ENCODE peak calls at places on chromosome 22, in five cellular contexts. G, A, F, T and M are unnamed samples.

GRCh38 chr22:40469181-40469580 is 98.8 kb downstream of the SGSM3 start:
- DNase-seq in F (no peak), A (no peak), T (no peak), G (no peak), M (no peak)

GRCh38 chr22:26968873-26969272 is 311.5 kb downstream of the MIAT start:
- DNase-seq in F (no peak), T (no peak), G (no peak), A (no peak), M (no peak)

GRCh38 chr22:22895776-22896445 is 8.3 kb downstream of the IGLL5 start:
- DNase-seq in G (no peak), F (no peak), A (no peak), T (no peak), M (no peak)

GRCh38 chr22:45096256-45096907 is 67.3 kb upstream of the NUP50 start:
- DNase-seq in T (peak), G (no peak), A (peak), F (peak), M (peak)

GRCh38 chr22:28016781-28017557 is 97.9 kb upstream of the PITPNB start:
- DNase-seq in A (peak), F (no peak), T (no peak), G (no peak), M (no peak)

GRCh38 chr22:27372969-27373670 is 428.4 kb downstream of the MN1 start:
- DNase-seq in A (peak), F (no peak), G (no peak), T (no peak), M (no peak)

GRCh38 chr22:50074551-50075042 is 10.6 kb downstream of the MLC1 start:
- DNase-seq in G (no peak), T (no peak), A (no peak), F (no peak), M (no peak)

GRCh38 chr22:29479417-29480261 is at the start of gene NEFH:
- DNase-seq in G (no peak), T (no peak), A (no peak), F (no peak), M (no peak)

GRCh38 chr22:38272373-38273134 is at the start of gene TMEM184B:
- DNase-seq in G (peak), T (peak), A (peak), F (peak), M (no peak)

GRCh38 chr22:49354516-49355205 is 473.0 kb downstream of the BRD1 start:
- DNase-seq in T (no peak), G (no peak), F (no peak), A (no peak), M (no peak)

GRCh38 chr22:35705141-35705540 is 12.5 kb upstream of the APOL5 start:
- DNase-seq in G (no peak), T (peak), A (no peak), F (peak), M (peak)

GRCh38 chr22:17717708-17718107 is 56.6 kb downstream of the BID start:
- DNase-seq in T (no peak), F (peak), A (no peak), G (no peak), M (no peak)

GRCh38 chr22:44200855-44201550 is 20.3 kb downstream of the PARVG start:
- DNase-seq in T (no peak), G (no peak), A (no peak), F (no peak), M (no peak)

GRCh38 chr22:23029521-23030228 is 40.6 kb upstream of the GNAZ start:
- DNase-seq in F (no peak), G (no peak), A (no peak), T (no peak), M (no peak)

GRCh38 chr22:23098718-23099524 is 28.6 kb downstream of the GNAZ start:
- DNase-seq in G (no peak), A (peak), T (no peak), F (no peak), M (no peak)

GRCh38 chr22:41779889-41780505 is 20.5 kb upstream of the CCDC134 start:
- DNase-seq in G (no peak), F (no peak), T (no peak), A (no peak), M (no peak)

GRCh38 chr22:45124176-45124857 is 39.4 kb upstream of the NUP50 start:
- DNase-seq in T (no peak), G (no peak), A (no peak), F (peak), M (no peak)

GRCh38 chr22:17597217-17597616 is 31.3 kb downstream of the ATP6V1E1 start:
- DNase-seq in A (no peak), T (peak), G (no peak), F (no peak), M (no peak)

GRCh38 chr22:45584121-45584570 is 81.5 kb downstream of the FBLN1 start:
- DNase-seq in A (no peak), T (peak), F (peak), G (peak), M (no peak)

GRCh38 chr22:31496007-31496734 is at the start of gene SFI1:
- DNase-seq in F (peak), G (peak), T (peak), A (peak), M (peak)
- TF ChIP-seq CTCF in F (peak), G (no peak), T (peak), A (peak), M (peak)

GRCh38 chr22:33210129-33210784 is 152.1 kb upstream of the SYN3 start:
- DNase-seq in T (peak), F (peak), A (peak), G (no peak), M (peak)
- TF ChIP-seq CTCF in T (peak), F (peak), A (peak), G (peak), M (peak)

GRCh38 chr22:24942301-24942700 is 4.2 kb downstream of the LHFPL7 start:
- DNase-seq in G (no peak), A (peak), F (no peak), T (no peak), M (no peak)

GRCh38 chr22:24935771-24936483 is 10.6 kb downstream of the LHFPL7 start:
- DNase-seq in T (no peak), F (no peak), G (no peak), A (no peak), M (no peak)

GRCh38 chr22:24938741-24939341 is 7.7 kb downstream of the LHFPL7 start:
- DNase-seq in F (peak), A (peak), T (peak), G (no peak), M (no peak)

GRCh38 chr22:24937114-24937513 is 9.4 kb downstream of the LHFPL7 start:
- DNase-seq in T (peak), F (no peak), A (no peak), G (no peak), M (no peak)
- TF ChIP-seq CTCF in T (peak), F (peak), A (no peak), G (no peak), M (peak)

DNA sequence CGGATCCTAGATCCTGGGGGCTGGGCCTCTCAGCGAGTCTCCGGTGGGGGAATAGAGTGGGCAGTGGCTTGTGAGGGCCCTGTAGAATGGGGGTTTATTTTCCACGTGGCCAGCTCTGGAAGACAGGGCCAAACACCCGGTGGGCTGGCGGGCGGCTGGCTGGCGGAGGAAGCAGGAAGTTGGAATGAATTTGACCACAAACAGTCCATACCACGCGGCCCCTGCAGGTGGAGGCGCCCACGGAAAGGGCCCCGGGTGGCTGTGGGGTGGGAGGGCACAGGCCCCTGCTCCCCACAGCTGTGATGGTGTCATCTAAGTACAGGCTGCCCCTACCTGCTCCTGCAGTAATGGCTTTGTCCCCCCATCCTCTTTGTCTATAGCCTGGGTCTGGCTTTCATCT is 15.1 kb downstream of the MCAT start:
- DNase-seq in F (no peak), T (no peak), G (no peak), A (no peak), M (no peak)
- TF ChIP-seq CTCF in F (no peak), T (no peak), G (no peak), A (no peak), M (no peak)

GRCh38 chr22:19527861-19528417 is 3.7 kb upstream of the CLDN5 start:
- DNase-seq in G (no peak), F (peak), T (peak), A (no peak), M (no peak)
- TF ChIP-seq CTCF in G (no peak), F (no peak), T (no peak), A (no peak), M (no peak)

DNA sequence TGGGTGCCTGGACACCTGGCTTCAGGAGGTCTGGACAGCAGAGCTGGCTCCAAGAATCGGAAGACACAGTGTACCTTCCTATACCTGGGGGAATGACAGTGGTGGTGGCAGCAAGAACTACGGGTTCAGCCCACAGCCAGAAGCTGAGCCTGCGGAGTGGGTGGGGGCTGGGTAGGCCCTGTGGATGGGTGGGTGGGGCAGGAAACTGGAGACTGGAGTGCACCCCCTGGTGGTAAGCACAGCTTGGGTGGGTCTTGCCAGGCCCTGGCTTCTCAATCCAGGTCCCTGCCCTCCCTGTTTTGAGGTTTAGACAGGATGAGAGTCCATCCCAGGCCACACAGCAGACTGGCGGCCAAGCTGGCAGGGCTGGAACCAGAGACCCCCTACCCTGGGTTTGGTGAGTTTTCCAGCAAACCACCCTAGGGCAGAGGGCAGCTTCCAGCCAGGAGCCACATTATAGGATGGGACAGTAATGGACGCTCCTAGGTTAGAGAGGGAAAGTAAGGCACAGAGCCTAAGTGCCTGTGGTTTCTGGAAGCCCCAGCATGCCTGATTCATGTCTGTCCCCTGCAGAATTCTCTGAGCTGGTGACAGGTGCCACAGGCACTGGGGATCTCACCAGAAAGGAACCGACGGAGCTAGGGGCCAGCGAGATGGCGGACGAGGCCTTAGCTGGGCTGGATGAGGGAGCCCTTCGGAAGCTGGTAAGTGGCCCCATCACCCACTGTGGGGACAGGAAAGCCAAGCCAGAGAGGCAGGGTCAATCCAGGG is 1.7 kb downstream of the SMTN start:
- DNase-seq in T (peak), F (peak), G (peak), A (peak), M (no peak)
- TF ChIP-seq CTCF in T (peak), F (peak), G (peak), A (peak), M (peak)

DNA sequence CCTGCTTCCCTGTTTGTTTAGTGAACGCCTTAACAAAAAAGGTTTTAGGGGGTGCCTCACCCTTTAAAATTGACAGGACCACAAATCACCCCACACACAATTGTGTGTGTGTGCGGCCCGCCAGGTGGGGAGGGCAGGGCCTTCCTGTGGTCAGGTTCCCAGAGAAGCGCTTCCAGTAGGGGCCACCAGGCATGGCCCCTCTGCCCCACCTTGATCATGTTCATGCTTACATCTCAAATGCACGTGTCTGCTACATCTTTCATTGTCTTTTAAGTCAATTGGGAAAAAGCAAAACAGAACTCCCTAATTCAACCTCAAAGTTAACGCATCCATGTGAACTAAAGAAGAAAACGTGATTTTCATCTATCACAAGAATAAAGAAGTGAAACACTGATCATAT is 1335.3 kb downstream of the TBC1D22A start:
- DNase-seq in F (no peak), G (no peak), T (no peak), A (no peak), M (no peak)
- TF ChIP-seq CTCF in F (no peak), G (no peak), T (no peak), A (no peak), M (no peak)